ENCODE peak calls at places on chromosomes 7 and 10, in seven cellular contexts. A, Q, B, D, I, C and J are unnamed samples.

GRCh38 chr7:50724526-50725520 is 57.9 kb downstream of the GRB10 start:
- DNase-seq in B (no peak), Q (no peak), C (no peak), I (no peak), A (no peak), D (no peak), J (no peak)

GRCh38 chr7:130383187-130383980 is 3.1 kb downstream of the CPA1 start:
- DNase-seq in Q (no peak), I (no peak), A (no peak), C (no peak), B (no peak), D (no peak), J (peak)

GRCh38 chr10:44577533-44577932 is 192.6 kb upstream of the CXCL12 start:
- DNase-seq in C (no peak), A (no peak), B (no peak), Q (no peak), I (no peak), D (no peak), J (no peak)

GRCh38 chr7:112104153-112104552 is 102.0 kb downstream of the DOCK4 start:
- DNase-seq in D (no peak), B (no peak), I (no peak), A (no peak), Q (no peak), C (no peak), J (no peak)

GRCh38 chr10:27240891-27241639 is 468 bp upstream of the ACBD5 start:
- DNase-seq in Q (peak), I (peak), A (peak), B (no peak), C (no peak), D (peak), J (no peak)

GRCh38 chr10:108167766-108168165 is 1003.3 kb upstream of the SORCS1 start:
- DNase-seq in B (no peak), A (no peak), C (no peak), Q (no peak), I (no peak), D (no peak), J (no peak)

GRCh38 chr7:1111156-1111555 is 23.2 kb downstream of the GPER1 start:
- DNase-seq in I (no peak), Q (no peak), C (no peak), B (no peak), A (no peak), D (no peak), J (no peak)

GRCh38 chr7:9200666-9201065 is 767.3 kb downstream of the NXPH1 start:
- DNase-seq in C (no peak), Q (no peak), A (no peak), D (no peak), I (no peak), B (no peak), J (no peak)

GRCh38 chr7:42082144-42082543 is 154.9 kb downstream of the GLI3 start:
- DNase-seq in I (no peak), D (no peak), A (peak), Q (no peak), B (no peak), C (no peak), J (no peak)

GRCh38 chr7:24896031-24896433 is 83.9 kb downstream of the OSBPL3 start:
- DNase-seq in D (no peak), B (no peak), Q (no peak), I (no peak), A (no peak), C (no peak), J (no peak)

GRCh38 chr10:82908096-82908495 is 1033.1 kb downstream of the NRG3 start:
- DNase-seq in D (no peak), I (no peak), B (no peak), Q (no peak), C (no peak), A (no peak), J (no peak)

GRCh38 chr10:51171946-51172345 is 97.7 kb downstream of the PRKG1 start:
- DNase-seq in C (no peak), B (no peak), A (peak), D (no peak), Q (no peak), I (no peak), J (no peak)

GRCh38 chr7:154640266-154640865 is 362.6 kb downstream of the PAXIP1 start:
- DNase-seq in D (no peak), Q (no peak), A (no peak), B (no peak), C (no peak), I (no peak), J (no peak)

GRCh38 chr10:4453276-4453675 is 372.7 kb upstream of the AKR1E2 start:
- DNase-seq in D (no peak), A (no peak), Q (no peak), I (no peak), B (no peak), C (no peak), J (no peak)

GRCh38 chr10:759898-760477 is 70.5 kb upstream of the DIP2C start:
- DNase-seq in I (no peak), B (no peak), D (no peak), A (no peak), C (no peak), Q (no peak), J (no peak)

GRCh38 chr10:102208311-102209035 is 17.6 kb upstream of the ELOVL3 start:
- DNase-seq in Q (no peak), B (no peak), A (no peak), C (no peak), D (no peak), I (no peak), J (no peak)

GRCh38 chr7:137628211-137628610 is 218.6 kb downstream of the DGKI start:
- DNase-seq in Q (no peak), C (no peak), A (no peak), I (no peak), B (no peak), D (no peak), J (no peak)

GRCh38 chr7:137625197-137625596 is 221.6 kb downstream of the DGKI start:
- DNase-seq in D (no peak), B (no peak), I (no peak), C (no peak), Q (no peak), A (peak), J (no peak)

GRCh38 chr7:137626469-137627067 is 220.2 kb downstream of the DGKI start:
- DNase-seq in C (no peak), A (peak), I (no peak), B (peak), Q (peak), D (peak), J (no peak)
- TF ChIP-seq CTCF in C (peak), A (peak), I (peak), B (peak), Q (peak), D (peak), J (peak)

DNA sequence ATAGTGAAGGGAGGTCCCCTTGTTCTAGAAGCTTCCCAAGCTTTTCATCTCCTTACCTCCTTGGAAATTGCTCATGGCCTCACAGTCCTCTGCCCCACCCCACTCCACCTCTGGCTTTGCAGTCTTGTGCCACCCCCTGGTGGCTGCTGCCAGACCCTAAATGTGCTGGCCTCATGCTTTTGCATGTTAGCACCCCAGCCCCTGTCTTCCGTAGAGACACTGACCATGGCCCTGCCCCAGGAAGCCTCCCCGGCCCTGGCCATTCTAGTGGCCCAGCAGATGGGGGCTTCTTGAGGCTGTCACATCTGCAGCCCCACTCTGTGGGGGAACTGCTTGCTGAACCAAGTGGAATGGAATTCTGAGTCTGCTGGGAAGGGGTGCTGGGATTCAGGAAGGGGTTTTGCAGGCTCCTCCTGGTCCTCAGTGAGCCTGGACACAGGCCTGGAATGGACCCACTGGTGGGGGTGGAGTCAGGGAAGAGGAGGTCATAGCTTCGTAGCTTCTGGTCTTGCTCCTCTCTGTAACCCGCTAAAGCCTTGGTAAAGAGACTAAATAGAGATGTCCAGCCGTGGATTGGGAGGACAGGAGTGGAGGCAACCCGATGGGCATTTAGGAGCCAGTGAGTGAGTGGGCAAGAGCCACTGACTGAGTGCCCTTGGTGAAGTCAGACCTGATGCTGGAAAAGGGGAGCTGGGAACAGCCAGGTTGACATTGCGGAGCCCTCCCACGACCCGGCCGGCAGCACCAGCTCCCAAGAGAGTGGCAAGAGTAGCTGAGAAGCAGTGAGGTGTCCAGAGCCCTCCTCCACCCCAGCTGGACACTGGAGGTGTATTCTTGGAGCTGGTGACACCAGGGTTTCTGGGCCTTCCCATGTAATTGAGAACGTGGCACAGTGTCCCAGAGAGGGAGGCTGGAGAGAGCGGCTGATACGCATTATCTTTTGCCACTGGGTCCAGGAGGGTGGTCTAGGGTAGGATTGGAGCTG is 20.9 kb downstream of the RAMP3 start:
- DNase-seq in A (peak), D (no peak), I (peak), B (no peak), C (no peak), Q (no peak), J (no peak)
- TF ChIP-seq CTCF in A (no peak), D (no peak), I (no peak), B (peak), C (no peak), Q (no peak), J (peak)

DNA sequence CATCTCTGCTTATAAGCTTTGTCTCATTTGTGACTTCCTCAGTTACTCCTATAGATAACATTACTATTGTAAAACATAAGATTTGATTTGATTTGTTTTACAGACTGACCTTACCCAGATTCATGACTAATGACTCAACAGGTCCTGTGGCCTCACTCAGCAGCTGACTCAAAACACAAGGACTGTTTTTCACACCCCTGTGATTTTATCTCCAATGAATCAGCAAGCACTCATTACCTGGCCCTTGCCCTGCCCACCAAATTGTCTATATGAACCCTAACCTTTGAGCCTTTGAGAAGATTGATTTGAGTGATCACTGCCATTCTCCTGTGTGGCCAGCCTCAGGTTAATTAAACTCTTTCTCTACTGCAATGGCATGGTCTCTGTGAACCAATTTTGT is 1064.6 kb upstream of the LRRTM3 start:
- DNase-seq in D (no peak), C (no peak), Q (no peak), I (no peak), A (peak), B (no peak), J (no peak)
- TF ChIP-seq CTCF in D (no peak), C (no peak), Q (no peak), I (no peak), A (no peak), B (no peak), J (no peak)

DNA sequence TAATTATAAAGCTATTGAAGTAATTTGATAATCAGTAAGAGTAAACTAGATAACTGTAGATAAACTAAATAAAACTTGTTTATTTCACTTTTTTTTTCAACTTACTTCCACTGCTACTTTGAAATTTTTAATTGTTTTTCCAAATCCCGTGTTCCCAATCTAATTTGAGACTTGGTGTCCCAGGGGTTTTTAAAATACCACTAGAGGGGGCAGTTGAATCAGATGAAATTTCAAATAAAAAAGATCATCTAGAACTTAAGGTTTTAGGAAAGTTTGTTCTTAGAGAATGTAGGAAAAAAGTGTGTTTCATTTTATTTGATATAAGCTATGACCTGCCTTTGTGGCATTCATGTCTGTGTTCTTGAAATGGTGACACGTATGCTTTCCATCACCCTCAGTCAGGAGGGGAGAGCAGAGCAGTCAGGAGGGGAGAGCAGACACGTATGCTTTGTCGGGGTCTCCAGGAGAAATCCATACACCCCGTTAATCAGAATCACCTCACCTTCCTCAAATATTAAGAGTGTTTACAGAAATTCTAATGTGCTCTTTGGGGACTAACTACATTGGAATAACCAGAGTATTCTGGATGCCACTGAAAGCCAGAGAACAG is 49.9 kb downstream of the C10orf67 start:
- DNase-seq in D (no peak), B (no peak), A (peak), C (no peak), Q (no peak), I (no peak), J (no peak)
- TF ChIP-seq CTCF in D (peak), B (peak), A (peak), C (no peak), Q (peak), I (no peak), J (peak)

DNA sequence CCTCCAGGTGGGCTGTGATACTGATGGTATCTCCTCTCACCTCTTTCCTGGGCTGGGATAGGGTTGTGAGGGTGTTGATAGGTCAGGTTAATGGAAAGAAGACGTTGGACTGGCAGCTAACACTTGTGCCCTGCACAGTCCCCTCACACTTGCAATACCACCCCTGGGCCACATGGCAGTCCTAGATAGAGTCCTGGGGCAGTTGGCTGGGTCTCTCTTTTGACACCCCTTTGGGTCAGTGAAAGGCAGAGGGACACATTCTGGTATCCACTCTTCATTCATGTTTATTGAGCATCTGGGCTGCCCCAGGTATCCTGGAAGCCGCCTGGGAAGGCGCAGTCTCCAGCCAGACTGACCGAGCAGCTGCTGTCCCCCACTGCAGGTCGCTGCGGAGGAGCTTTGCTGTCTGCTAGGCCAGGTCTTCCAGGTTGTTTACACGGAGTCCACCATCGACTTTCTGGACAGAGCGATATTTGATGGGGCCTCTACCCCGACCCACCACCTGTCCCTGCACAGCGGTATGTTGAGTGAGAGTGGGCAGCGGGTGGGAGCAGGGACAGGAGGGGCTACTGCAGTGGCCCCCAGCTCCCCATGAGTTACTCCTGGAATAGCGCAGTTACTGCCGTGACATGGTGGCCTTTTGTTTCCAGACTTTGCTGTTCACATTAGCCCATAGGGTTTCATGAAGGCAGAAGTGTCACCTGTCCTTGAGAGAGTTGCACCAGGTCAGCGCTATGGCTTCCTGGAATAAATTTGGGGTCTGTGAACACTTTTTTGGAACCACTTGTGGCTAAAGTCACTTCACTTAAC is 19.1 kb downstream of the NACAD start:
- DNase-seq in A (no peak), I (peak), B (no peak), D (no peak), C (no peak), Q (no peak), J (no peak)
- TF ChIP-seq CTCF in A (no peak), I (no peak), B (no peak), D (no peak), C (no peak), Q (no peak), J (peak)